ENCODE peak calls at places on chromosomes 16 and 17, in six cellular contexts. E, I, Z, F, W and H are unnamed samples.

GRCh38 chr16:19808061-19808621 is 76.5 kb downstream of the GPRC5B start:
- DNase-seq in Z (no peak), E (peak), W (no peak), F (peak), I (no peak), H (no peak)

GRCh38 chr17:21283482-21284318 is 811 bp upstream of the MAP2K3 start:
- DNase-seq in Z (no peak), F (no peak), I (peak), W (no peak), E (peak), H (no peak)

GRCh38 chr17:46063239-46063638 is 64.2 kb downstream of the STH start:
- DNase-seq in I (no peak), W (no peak), E (peak), Z (no peak), F (no peak), H (no peak)

GRCh38 chr17:67276075-67276474 is 31.1 kb upstream of the HELZ start:
- DNase-seq in F (no peak), Z (peak), E (peak), W (no peak), I (no peak), H (no peak)

GRCh38 chr17:82907797-82908261 is 68.0 kb upstream of the ZNF750 start:
- DNase-seq in E (no peak), Z (no peak), F (no peak), W (no peak), I (no peak), H (no peak)

GRCh38 chr16:22233050-22233405 is 26.9 kb downstream of the EEF2K start:
- DNase-seq in I (no peak), W (no peak), E (no peak), Z (no peak), F (no peak), H (no peak)

GRCh38 chr16:63618896-63619295 is 1503.0 kb downstream of the CDH11 start:
- DNase-seq in Z (no peak), W (no peak), I (no peak), F (no peak), E (no peak), H (no peak)

GRCh38 chr17:48625502-48626201 is 506 bp downstream of the HOXB9 start:
- DNase-seq in W (no peak), Z (no peak), F (peak), I (no peak), E (no peak), H (no peak)

GRCh38 chr16:59878999-59879398 is 1144.9 kb upstream of the GOT2 start:
- DNase-seq in W (no peak), I (no peak), F (no peak), Z (no peak), E (no peak), H (no peak)

GRCh38 chr17:30095507-30096244 is 20.9 kb upstream of the NSRP1 start:
- DNase-seq in W (no peak), I (no peak), E (peak), F (peak), Z (peak), H (peak)

GRCh38 chr17:59487161-59487873 is 78.1 kb upstream of the DHX40 start:
- DNase-seq in F (no peak), E (no peak), W (no peak), Z (no peak), I (no peak), H (no peak)

GRCh38 chr17:72646176-72646575 is 446.3 kb downstream of the SLC39A11 start:
- DNase-seq in W (no peak), E (no peak), I (no peak), F (no peak), Z (no peak), H (no peak)

GRCh38 chr16:6753553-6753952 is 579.1 kb upstream of the RBFOX1 start:
- DNase-seq in Z (no peak), W (no peak), F (no peak), I (no peak), E (no peak), H (no peak)

GRCh38 chr17:12867726-12868125 is 78.4 kb downstream of the ARHGAP44 start:
- DNase-seq in I (no peak), F (peak), E (no peak), W (no peak), Z (no peak), H (no peak)

GRCh38 chr17:30551666-30552339 is 74.6 kb downstream of the GOSR1 start:
- DNase-seq in Z (no peak), F (no peak), W (no peak), I (no peak), E (no peak), H (no peak)

GRCh38 chr16:31099860-31100638 is 5.5 kb upstream of the VKORC1 start:
- DNase-seq in F (no peak), W (no peak), Z (no peak), I (no peak), E (peak), H (no peak)

GRCh38 chr17:10843806-10844205 is 5.9 kb upstream of the PIRT start:
- DNase-seq in E (peak), Z (no peak), F (no peak), W (no peak), I (no peak), H (peak)

GRCh38 chr17:8163978-8164814 is 1.4 kb upstream of the VAMP2 start:
- DNase-seq in W (peak), F (peak), Z (no peak), E (peak), I (peak), H (no peak)

GRCh38 chr17:47895254-47895855 is 681 bp upstream of the SP2 start:
- DNase-seq in I (peak), E (no peak), F (peak), W (peak), Z (no peak), H (no peak)

GRCh38 chr17:42289863-42290165 is 1.5 kb downstream of the STAT5A start:
- DNase-seq in E (no peak), F (no peak), I (no peak), W (no peak), Z (no peak), H (no peak)

GRCh38 chr17:33050611-33051140 is 59.0 kb downstream of the SPACA3 start:
- DNase-seq in I (no peak), E (no peak), Z (no peak), F (no peak), W (no peak), H (no peak)

GRCh38 chr17:7971651-7972050 is 30.8 kb upstream of the GUCY2D start:
- DNase-seq in E (no peak), I (no peak), F (no peak), W (no peak), Z (no peak), H (no peak)

GRCh38 chr17:36149296-36149820 is 27.1 kb downstream of the TBC1D3B start:
- DNase-seq in W (no peak), I (peak), Z (no peak), F (no peak), E (peak), H (no peak)

GRCh38 chr17:44417553-44417952 is 28.1 kb upstream of the ITGA2B start:
- DNase-seq in E (peak), I (no peak), F (peak), Z (no peak), W (no peak), H (no peak)

GRCh38 chr17:50182783-50183438 is 17.1 kb downstream of the SGCA start:
- DNase-seq in Z (no peak), I (peak), W (no peak), E (peak), F (no peak), H (no peak)

GRCh38 chr17:45087978-45088377 is 26.9 kb downstream of the NMT1 start:
- DNase-seq in Z (no peak), E (no peak), I (no peak), W (no peak), F (no peak), H (no peak)

GRCh38 chr16:68436581-68436980 is 11.7 kb downstream of the SMPD3 start:
- DNase-seq in E (no peak), Z (no peak), I (no peak), W (no peak), F (peak), H (no peak)
- TF ChIP-seq CTCF in E (peak), Z (peak), I (no peak), W (no peak), F (peak), H (peak)

DNA sequence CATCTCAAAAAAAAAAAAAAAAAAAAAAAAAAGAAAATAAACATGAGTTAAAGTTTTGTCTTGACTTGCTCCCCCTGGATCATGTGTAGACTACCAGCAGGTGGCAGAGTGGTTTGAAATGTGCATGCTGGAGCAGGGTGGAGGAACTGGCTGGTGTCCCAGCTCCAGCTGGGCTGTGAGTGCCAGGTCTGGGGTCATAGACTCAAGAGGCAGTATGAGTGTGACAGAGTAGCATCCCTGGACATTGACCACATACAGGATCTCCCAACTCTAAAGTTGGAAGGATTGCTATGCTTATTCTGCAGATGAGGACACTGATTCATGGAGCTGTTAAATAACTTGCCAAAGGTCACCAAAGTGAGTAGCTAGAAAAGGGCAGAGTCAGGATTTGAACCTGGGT is 198.0 kb upstream of the MPHOSPH6 start:
- DNase-seq in E (peak), W (no peak), F (peak), I (no peak), Z (peak), H (no peak)
- TF ChIP-seq CTCF in E (peak), W (peak), F (peak), I (peak), Z (peak), H (peak)

GRCh38 chr16:88681084-88681680 is 5.1 kb downstream of the SNAI3 start:
- DNase-seq in F (peak), E (no peak), I (no peak), W (peak), Z (peak), H (no peak)
- TF ChIP-seq CTCF in F (peak), E (peak), I (peak), W (peak), Z (peak), H (peak)

GRCh38 chr16:10321407-10322397 is 64.2 kb upstream of the ATF7IP2 start:
- DNase-seq in I (no peak), W (peak), F (no peak), E (no peak), Z (no peak), H (no peak)

GRCh38 chr16:10314811-10315210 is 71.0 kb upstream of the ATF7IP2 start:
- DNase-seq in F (peak), W (no peak), Z (no peak), E (peak), I (no peak), H (no peak)

GRCh38 chr16:10314317-10314716 is 71.5 kb upstream of the ATF7IP2 start:
- DNase-seq in Z (no peak), F (no peak), E (no peak), I (no peak), W (no peak), H (no peak)

GRCh38 chr16:10318798-10319500 is 66.9 kb upstream of the ATF7IP2 start:
- DNase-seq in E (no peak), I (no peak), W (no peak), F (no peak), Z (no peak), H (no peak)

GRCh38 chr16:10317425-10318001 is 68.3 kb upstream of the ATF7IP2 start:
- DNase-seq in Z (no peak), W (no peak), E (no peak), I (no peak), F (no peak), H (no peak)
- TF ChIP-seq CTCF in Z (no peak), W (no peak), E (no peak), I (no peak), F (no peak), H (no peak)

GRCh38 chr16:23666919-23667659 is 11.6 kb upstream of the PLK1 start:
- DNase-seq in W (no peak), Z (no peak), F (no peak), E (no peak), I (no peak), H (no peak)

GRCh38 chr16:23668873-23669272 is 9.8 kb upstream of the PLK1 start:
- DNase-seq in I (no peak), W (no peak), F (no peak), E (no peak), Z (no peak), H (no peak)

GRCh38 chr16:23673971-23674614 is 4.6 kb upstream of the PLK1 start:
- DNase-seq in W (no peak), E (no peak), Z (no peak), F (peak), I (no peak), H (no peak)

GRCh38 chr16:23668225-23668624 is 10.5 kb upstream of the PLK1 start:
- DNase-seq in E (no peak), F (no peak), I (no peak), W (no peak), Z (no peak), H (no peak)

DNA sequence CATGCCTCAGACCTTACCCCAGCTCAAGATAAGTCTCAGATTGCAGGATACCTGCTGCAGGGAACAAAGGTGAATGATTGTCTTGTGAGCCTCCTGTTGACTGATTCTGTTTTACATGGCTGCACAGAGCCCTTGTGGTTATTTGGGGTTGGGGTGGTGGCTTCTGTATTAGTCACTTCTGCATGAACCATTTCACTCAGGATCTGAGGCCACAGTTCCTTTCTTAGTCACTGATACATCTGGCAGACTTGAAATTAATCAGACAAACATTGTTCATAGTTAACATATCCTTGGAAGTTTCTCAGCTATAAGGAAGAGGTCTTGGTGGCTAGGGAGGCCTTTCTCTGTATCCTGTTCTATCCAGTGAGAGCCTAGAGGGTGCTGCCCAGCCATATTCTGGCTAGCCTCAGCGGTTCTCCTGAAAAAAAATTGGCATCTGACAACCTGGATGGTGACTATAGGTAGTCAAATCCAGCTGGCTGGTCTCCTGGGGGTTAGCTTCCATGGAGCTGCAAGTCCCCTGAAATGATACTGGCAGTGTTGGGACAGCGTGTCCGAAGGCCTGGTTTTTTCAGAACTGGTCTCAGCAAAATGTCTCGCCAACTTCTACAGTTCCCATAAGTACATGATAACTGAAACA is 8.4 kb upstream of the PLK1 start:
- DNase-seq in F (peak), W (no peak), Z (no peak), I (no peak), E (peak), H (no peak)
- TF ChIP-seq CTCF in F (no peak), W (no peak), Z (no peak), I (no peak), E (no peak), H (no peak)

DNA sequence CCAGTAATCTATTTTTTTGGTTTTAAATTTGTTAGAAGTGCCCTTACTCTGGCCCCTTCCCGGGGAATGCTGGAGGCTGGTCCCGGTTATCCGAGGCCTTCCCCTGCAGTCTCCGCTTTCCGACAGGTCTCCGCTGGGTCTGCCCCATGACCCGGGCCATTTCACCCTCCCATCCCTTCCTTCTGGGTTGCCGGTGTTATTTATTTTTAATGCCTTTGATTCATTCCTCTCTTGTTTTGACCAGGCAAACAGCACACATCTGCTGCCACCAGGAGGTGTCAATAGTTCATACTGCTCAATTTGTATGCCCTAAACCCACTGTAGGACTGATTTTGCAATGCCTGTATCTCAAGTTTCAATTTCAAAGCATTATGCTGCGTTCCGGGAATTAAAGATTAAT is 113.2 kb upstream of the IRX5 start:
- DNase-seq in Z (peak), W (no peak), I (no peak), F (no peak), E (peak), H (no peak)
- TF ChIP-seq CTCF in Z (peak), W (peak), I (peak), F (no peak), E (peak), H (peak)

DNA sequence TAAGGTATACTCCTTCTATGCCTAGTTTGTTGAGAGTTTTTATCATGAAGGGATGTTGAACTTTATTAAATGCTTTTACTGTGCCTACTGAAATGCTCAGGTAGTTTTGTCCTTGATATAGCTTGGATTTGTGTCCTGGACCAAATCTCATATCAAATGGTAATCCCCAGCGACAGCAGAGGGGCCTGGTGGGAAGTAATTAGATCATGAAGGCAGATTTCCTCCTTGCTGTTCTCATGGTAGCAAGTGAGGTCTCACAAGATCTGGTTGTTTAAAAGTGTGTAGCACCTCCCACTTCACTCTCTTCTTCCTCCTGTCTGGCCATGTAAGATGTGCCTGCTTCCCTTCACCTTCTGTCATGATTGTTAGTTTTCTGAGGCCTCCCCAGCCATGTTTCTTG is 78.2 kb downstream of the KIF2B start:
- DNase-seq in W (no peak), Z (no peak), E (no peak), I (no peak), F (no peak), H (no peak)
- TF ChIP-seq CTCF in W (no peak), Z (no peak), E (no peak), I (no peak), F (no peak), H (no peak)